ENCODE peak calls at places on chromosomes 4 and X, in six cellular contexts. T is ACHN; J is nephron progenitor cell; A is activated CD4-positive, alpha-beta T cell treated with anti-CD3 and anti-CD28 coated beads, Interleukin-2, amount 50 U/mL, for 48 hours; W is iris pigment epithelial cell; O is PC-3. X is an unnamed sample.

GRCh38 chr4:858831-859451 is 33.0 kb upstream of the CPLX1 start:
- DNase-seq in T (no peak), J (no peak), A (no peak), W (no peak), O (no peak), X (peak; percentile 4)

GRCh38 chrX:44675364-44676024 is 132.8 kb upstream of the FUNDC1 start:
- DNase-seq in T (peak; percentile 26), J (no peak), A (no peak), W (peak; percentile 77), O (peak; percentile 53), X (peak; percentile 34)

GRCh38 chr4:153472122-153473037 is 6.2 kb downstream of the TMEM131L start:
- DNase-seq in T (no peak), J (no peak), A (no peak), W (no peak), O (no peak), X (no peak)

GRCh38 chr4:156779046-156779445 is 192.6 kb downstream of the PDGFC start:
- DNase-seq in T (no peak), J (no peak), A (no peak), W (peak; percentile 59), O (peak; percentile 23), X (no peak)

GRCh38 chrX:52933976-52934703 is 24.2 kb downstream of the FAM156A start:
- DNase-seq in T (no peak), J (no peak), A (no peak), W (no peak), O (peak; percentile 1), X (no peak)

GRCh38 chr4:27245216-27245615 is 384.6 kb downstream of the STIM2 start:
- DNase-seq in T (no peak), J (no peak), A (no peak), W (no peak), O (no peak), X (no peak)

GRCh38 chr4:48863728-48864127 is 32.8 kb downstream of the OCIAD1 start:
- DNase-seq in T (no peak), J (no peak), A (no peak), W (no peak), O (no peak), X (no peak)

GRCh38 chr4:74715731-74716435 is 78.4 kb downstream of the BTC start:
- DNase-seq in T (no peak), J (no peak), A (no peak), W (no peak), O (no peak), X (no peak)

GRCh38 chr4:186819357-186820086 is 95.9 kb upstream of the FAT1 start:
- DNase-seq in T (no peak), J (no peak), A (no peak), W (no peak), O (no peak), X (peak; percentile 91)

GRCh38 chrX:6227445-6227820 is 1.2 kb downstream of the NLGN4X start:
- DNase-seq in T (no peak), J (peak; percentile 33), A (no peak), W (no peak), O (no peak), X (no peak)

GRCh38 chr4:3419836-3420605 is 21.7 kb upstream of the HGFAC start:
- DNase-seq in T (no peak), J (no peak), A (no peak), W (no peak), O (no peak), X (no peak)

X was measured in cerebellar cortex.